ENCODE peak calls at places on chromosomes 4 and X, in six cellular contexts. One of them, this sample, is unnamed.

GRCh38 chr4:121873604-121874003 is 3.3 kb upstream of the BBS7 start:
- DNase-seq in coronary artery: no peak
- DNase-seq in CD8-positive, alpha-beta T cell: no peak
- DNase-seq in thoracic aorta: no peak
- DNase-seq in MM.1S: peak; percentile 67
- DNase-seq in effector memory CD4-positive, alpha-beta T cell: no peak
- DNase-seq in this sample: no peak

GRCh38 chrX:13029341-13029740 is 15.1 kb downstream of the FAM9C start:
- DNase-seq in coronary artery: no peak
- DNase-seq in CD8-positive, alpha-beta T cell: peak; percentile 21
- DNase-seq in thoracic aorta: no peak
- DNase-seq in MM.1S: no peak
- DNase-seq in effector memory CD4-positive, alpha-beta T cell: no peak
- DNase-seq in this sample: no peak

GRCh38 chrX:71941771-71942170 is 31.1 kb downstream of the NHSL2 start:
- DNase-seq in coronary artery: no peak
- DNase-seq in CD8-positive, alpha-beta T cell: no peak
- DNase-seq in thoracic aorta: no peak
- DNase-seq in MM.1S: no peak
- DNase-seq in effector memory CD4-positive, alpha-beta T cell: no peak
- DNase-seq in this sample: no peak

GRCh38 chr4:26596843-26597242 is 13.0 kb downstream of the TBC1D19 start:
- DNase-seq in coronary artery: no peak
- DNase-seq in CD8-positive, alpha-beta T cell: no peak
- DNase-seq in thoracic aorta: no peak
- DNase-seq in MM.1S: no peak
- DNase-seq in effector memory CD4-positive, alpha-beta T cell: no peak
- DNase-seq in this sample: no peak

GRCh38 chr4:99029852-99030251 is 34.3 kb downstream of the METAP1 start:
- DNase-seq in coronary artery: no peak
- DNase-seq in CD8-positive, alpha-beta T cell: no peak
- DNase-seq in thoracic aorta: no peak
- DNase-seq in MM.1S: no peak
- DNase-seq in effector memory CD4-positive, alpha-beta T cell: no peak
- DNase-seq in this sample: no peak

GRCh38 chr4:116880625-116881024 is 204.8 kb downstream of the TRAM1L1 start:
- DNase-seq in coronary artery: no peak
- DNase-seq in CD8-positive, alpha-beta T cell: no peak
- DNase-seq in thoracic aorta: no peak
- DNase-seq in MM.1S: no peak
- DNase-seq in effector memory CD4-positive, alpha-beta T cell: no peak
- DNase-seq in this sample: no peak

GRCh38 chr4:122731676-122732075 is 828 bp upstream of the BBS12 start:
- DNase-seq in coronary artery: no peak
- DNase-seq in CD8-positive, alpha-beta T cell: no peak
- DNase-seq in thoracic aorta: no peak
- DNase-seq in MM.1S: no peak
- DNase-seq in effector memory CD4-positive, alpha-beta T cell: no peak
- DNase-seq in this sample: no peak

GRCh38 chr4:8709729-8710360 is 117.3 kb downstream of the CPZ start:
- DNase-seq in coronary artery: peak; percentile 64
- DNase-seq in CD8-positive, alpha-beta T cell: no peak
- DNase-seq in thoracic aorta: no peak
- DNase-seq in MM.1S: no peak
- DNase-seq in effector memory CD4-positive, alpha-beta T cell: no peak
- DNase-seq in this sample: no peak

GRCh38 chr4:535924-536281 is 36.9 kb downstream of the PIGG start:
- DNase-seq in coronary artery: no peak
- DNase-seq in CD8-positive, alpha-beta T cell: no peak
- DNase-seq in thoracic aorta: no peak
- DNase-seq in MM.1S: no peak
- DNase-seq in effector memory CD4-positive, alpha-beta T cell: no peak
- DNase-seq in this sample: no peak

GRCh38 chr4:94068712-94069111 is 139.0 kb upstream of the SMARCAD1 start:
- DNase-seq in coronary artery: no peak
- DNase-seq in CD8-positive, alpha-beta T cell: no peak
- DNase-seq in thoracic aorta: no peak
- DNase-seq in MM.1S: no peak
- DNase-seq in effector memory CD4-positive, alpha-beta T cell: no peak
- DNase-seq in this sample: no peak

GRCh38 chr4:28007693-28008092 is 1147.1 kb downstream of the STIM2 start:
- DNase-seq in coronary artery: no peak
- DNase-seq in CD8-positive, alpha-beta T cell: no peak
- DNase-seq in thoracic aorta: no peak
- DNase-seq in MM.1S: no peak
- DNase-seq in effector memory CD4-positive, alpha-beta T cell: no peak
- DNase-seq in this sample: no peak

GRCh38 chr4:68734095-68734494 is 63.6 kb upstream of the UGT2B15 start:
- DNase-seq in coronary artery: no peak
- DNase-seq in CD8-positive, alpha-beta T cell: no peak
- DNase-seq in thoracic aorta: no peak
- DNase-seq in MM.1S: no peak
- DNase-seq in effector memory CD4-positive, alpha-beta T cell: no peak
- DNase-seq in this sample: no peak

GRCh38 chr4:153131478-153132069 is 72.7 kb upstream of the TRIM2 start:
- DNase-seq in coronary artery: no peak
- DNase-seq in CD8-positive, alpha-beta T cell: no peak
- DNase-seq in thoracic aorta: no peak
- DNase-seq in MM.1S: no peak
- DNase-seq in effector memory CD4-positive, alpha-beta T cell: no peak
- DNase-seq in this sample: no peak
- H3K27ac ChIP-seq in coronary artery: no peak overlapping the region
- H3K27ac ChIP-seq in CD8-positive, alpha-beta T cell: no peak overlapping the region
- H3K27ac ChIP-seq in thoracic aorta: no peak overlapping the region
- H3K27ac ChIP-seq in MM.1S: no peak overlapping the region
- H3K27ac ChIP-seq in effector memory CD4-positive, alpha-beta T cell: no peak overlapping the region
- H3K27ac ChIP-seq in this sample: no peak overlapping the region

GRCh38 chr4:25080571-25080970 is 49.8 kb upstream of the LGI2 start:
- DNase-seq in coronary artery: no peak
- DNase-seq in CD8-positive, alpha-beta T cell: no peak
- DNase-seq in thoracic aorta: no peak
- DNase-seq in MM.1S: peak; percentile 36
- DNase-seq in effector memory CD4-positive, alpha-beta T cell: no peak
- DNase-seq in this sample: no peak

GRCh38 chr4:25078523-25078922 is 47.8 kb upstream of the LGI2 start:
- DNase-seq in coronary artery: no peak
- DNase-seq in CD8-positive, alpha-beta T cell: no peak
- DNase-seq in thoracic aorta: no peak
- DNase-seq in MM.1S: no peak
- DNase-seq in effector memory CD4-positive, alpha-beta T cell: no peak
- DNase-seq in this sample: no peak

GRCh38 chr4:25076625-25077413 is 46.1 kb upstream of the LGI2 start:
- DNase-seq in coronary artery: no peak
- DNase-seq in CD8-positive, alpha-beta T cell: no peak
- DNase-seq in thoracic aorta: no peak
- DNase-seq in MM.1S: no peak
- DNase-seq in effector memory CD4-positive, alpha-beta T cell: no peak
- DNase-seq in this sample: no peak

GRCh38 chr4:25085621-25086020 is 54.9 kb upstream of the LGI2 start:
- DNase-seq in coronary artery: no peak
- DNase-seq in CD8-positive, alpha-beta T cell: no peak
- DNase-seq in thoracic aorta: no peak
- DNase-seq in MM.1S: no peak
- DNase-seq in effector memory CD4-positive, alpha-beta T cell: no peak
- DNase-seq in this sample: no peak

GRCh38 chr4:25081866-25082471 is 51.2 kb upstream of the LGI2 start:
- DNase-seq in coronary artery: no peak
- DNase-seq in CD8-positive, alpha-beta T cell: no peak
- DNase-seq in thoracic aorta: no peak
- DNase-seq in MM.1S: no peak
- DNase-seq in effector memory CD4-positive, alpha-beta T cell: no peak
- DNase-seq in this sample: no peak
- H3K27ac ChIP-seq in coronary artery: no peak overlapping the region
- H3K27ac ChIP-seq in CD8-positive, alpha-beta T cell: no peak overlapping the region
- H3K27ac ChIP-seq in thoracic aorta: no peak overlapping the region
- H3K27ac ChIP-seq in MM.1S: no peak overlapping the region
- H3K27ac ChIP-seq in effector memory CD4-positive, alpha-beta T cell: no peak overlapping the region
- H3K27ac ChIP-seq in this sample: no peak overlapping the region

DNA sequence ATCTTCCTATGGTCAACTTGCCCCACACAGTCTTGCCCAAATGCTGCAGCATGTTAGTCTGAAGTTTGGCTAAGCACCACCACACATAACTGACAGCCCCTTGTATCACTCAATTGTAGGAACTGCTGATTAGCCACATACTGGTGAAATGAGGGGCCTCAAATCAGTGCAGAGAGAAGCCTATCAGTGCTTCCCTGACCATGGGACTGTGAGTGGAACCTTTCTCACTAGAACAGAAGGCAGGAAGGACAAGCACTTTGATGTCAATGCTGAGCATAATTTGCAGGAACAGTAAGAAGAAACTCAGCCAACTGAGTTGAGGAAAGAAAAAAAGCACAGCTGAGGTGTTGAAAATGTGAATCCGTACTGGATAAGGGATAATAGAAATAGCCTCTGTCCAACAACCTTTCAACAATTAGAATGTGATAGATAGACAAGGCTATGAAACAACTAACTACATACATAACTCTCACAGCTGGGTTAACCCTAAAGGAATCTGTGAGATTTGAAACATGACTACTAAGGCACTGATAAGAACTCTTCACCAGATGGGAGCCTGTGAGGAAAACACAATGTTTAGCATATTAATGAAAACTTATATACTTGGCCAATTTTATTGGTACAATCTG is 136.6 kb upstream of the SH3RF1 start:
- DNase-seq in coronary artery: no peak
- DNase-seq in CD8-positive, alpha-beta T cell: no peak
- DNase-seq in thoracic aorta: no peak
- DNase-seq in MM.1S: no peak
- DNase-seq in effector memory CD4-positive, alpha-beta T cell: no peak
- DNase-seq in this sample: no peak
- H3K27ac ChIP-seq in coronary artery: no peak overlapping the region
- H3K27ac ChIP-seq in CD8-positive, alpha-beta T cell: no peak overlapping the region
- H3K27ac ChIP-seq in thoracic aorta: no peak overlapping the region
- H3K27ac ChIP-seq in MM.1S: no peak overlapping the region
- H3K27ac ChIP-seq in effector memory CD4-positive, alpha-beta T cell: no peak overlapping the region
- H3K27ac ChIP-seq in this sample: no peak overlapping the region

GRCh38 chr4:10040049-10040892 is 19.0 kb upstream of the SLC2A9 start:
- DNase-seq in coronary artery: peak; percentile 17
- DNase-seq in CD8-positive, alpha-beta T cell: no peak
- DNase-seq in thoracic aorta: no peak
- DNase-seq in MM.1S: no peak
- DNase-seq in effector memory CD4-positive, alpha-beta T cell: no peak
- DNase-seq in this sample: no peak
- H3K27ac ChIP-seq in coronary artery: no peak overlapping the region
- H3K27ac ChIP-seq in CD8-positive, alpha-beta T cell: no peak overlapping the region
- H3K27ac ChIP-seq in thoracic aorta: no peak overlapping the region
- H3K27ac ChIP-seq in MM.1S: no peak overlapping the region
- H3K27ac ChIP-seq in effector memory CD4-positive, alpha-beta T cell: no peak overlapping the region
- H3K27ac ChIP-seq in this sample: no peak overlapping the region

GRCh38 chrX:26927419-26927818 is 535.7 kb downstream of the PPP4R3C start:
- DNase-seq in coronary artery: no peak
- DNase-seq in CD8-positive, alpha-beta T cell: no peak
- DNase-seq in thoracic aorta: no peak
- DNase-seq in MM.1S: no peak
- DNase-seq in effector memory CD4-positive, alpha-beta T cell: no peak
- DNase-seq in this sample: no peak
- H3K27ac ChIP-seq in coronary artery: no peak overlapping the region
- H3K27ac ChIP-seq in CD8-positive, alpha-beta T cell: no peak overlapping the region
- H3K27ac ChIP-seq in thoracic aorta: no peak overlapping the region
- H3K27ac ChIP-seq in MM.1S: no peak overlapping the region
- H3K27ac ChIP-seq in effector memory CD4-positive, alpha-beta T cell: no peak overlapping the region
- H3K27ac ChIP-seq in this sample: no peak overlapping the region